ENCODE peak calls at places on chromosomes 16 and 17, in eight cellular contexts. Z is foreskin fibroblast; H is iris pigment epithelial cell; O is activated T-helper 2 cell treated with anti-CD3 and anti-CD28 coated beads, Interferon-gamma antibody, Interleukin-2, Interleukin-4, amounts not matched to agents 10 μg/mL and 5 μg/mL and 100 μg/mL, durations not matched to agents 14 hours and 24 hours and 36 hours; K is breast epithelium; T is effector memory CD4-positive, alpha-beta T cell; B is substantia nigra; I is right atrium auricular region. N is an unnamed sample.

GRCh38 chr17:36691606-36692005 is 90.2 kb downstream of the MRM1 start:
- DNase-seq in Z (no peak), H (no peak), O (no peak), K (no peak), T (no peak), B (no peak), I (no peak), N (no peak)

GRCh38 chr17:39970157-39970692 is 7.4 kb downstream of the GSDMA start:
- DNase-seq in Z (no peak), H (no peak), O (no peak), K (no peak), T (no peak), B (no peak), I (no peak), N (no peak)

GRCh38 chr17:50037321-50038107 is 18.4 kb upstream of the ITGA3 start:
- DNase-seq in Z (peak; percentile 94), H (peak; percentile 86), O (no peak), K (no peak), T (no peak), B (no peak), I (no peak), N (no peak)

GRCh38 chr16:85541619-85542547 is 71.2 kb upstream of the GSE1 start:
- DNase-seq in Z (peak; percentile 81), H (no peak), O (no peak), K (no peak), T (no peak), B (no peak), I (no peak), N (no peak)

GRCh38 chr16:508884-509736 is 18.4 kb upstream of the CAPN15 start:
- DNase-seq in Z (peak; percentile 39), H (peak; percentile 58), O (no peak), K (no peak), T (no peak), B (peak; percentile 45), I (no peak), N (no peak)

GRCh38 chr16:19696312-19696711 is 21.7 kb downstream of the KNOP1 start:
- DNase-seq in Z (peak; percentile 89), H (peak; percentile 95), O (no peak), K (peak; percentile 74), T (peak; percentile 15), B (no peak), I (peak; percentile 93), N (peak; percentile 74)

GRCh38 chr17:66813314-66813713 is 21.6 kb upstream of the CACNG5 start:
- DNase-seq in Z (no peak), H (no peak), O (no peak), K (no peak), T (no peak), B (no peak), I (no peak), N (no peak)

GRCh38 chr17:77353684-77354419 is 213.1 kb downstream of the SEC14L1 start:
- DNase-seq in Z (peak; percentile 34), H (no peak), O (no peak), K (no peak), T (no peak), B (no peak), I (peak; percentile 55), N (no peak)

GRCh38 chr16:85632709-85633437 is 19.8 kb downstream of the GSE1 start:
- DNase-seq in Z (no peak), H (no peak), O (no peak), K (no peak), T (no peak), B (no peak), I (no peak), N (no peak)

GRCh38 chr17:27853121-27853520 is 40.0 kb downstream of the LYRM9 start:
- DNase-seq in Z (no peak), H (no peak), O (no peak), K (no peak), T (no peak), B (no peak), I (no peak), N (no peak)

GRCh38 chr16:82439678-82440293 is 187.0 kb upstream of the CDH13 start:
- DNase-seq in Z (peak; percentile 1), H (peak; percentile 23), O (no peak), K (no peak), T (no peak), B (no peak), I (no peak), N (no peak)

GRCh38 chr17:78357687-78358537 is 2.0 kb downstream of the SOCS3 start:
- DNase-seq in Z (peak; percentile 40), H (no peak), O (no peak), K (no peak), T (no peak), B (no peak), I (no peak), N (no peak)

GRCh38 chr17:37067555-37068111 is 118.9 kb downstream of the AATF start:
- DNase-seq in Z (peak; percentile 90), H (peak; percentile 91), O (no peak), K (peak; percentile 39), T (no peak), B (no peak), I (peak; percentile 60), N (no peak)

GRCh38 chr16:1564325-1564724 is 30.9 kb downstream of the TMEM204 start:
- DNase-seq in Z (peak; percentile 16), H (no peak), O (no peak), K (no peak), T (no peak), B (no peak), I (no peak), N (no peak)

GRCh38 chr17:80891096-80892018 is 100.3 kb upstream of the CHMP6 start:
- DNase-seq in Z (peak; percentile 88), H (peak; percentile 87), O (peak; percentile 80), K (peak; percentile 51), T (peak; percentile 60), B (no peak), I (no peak), N (peak; percentile 88)

GRCh38 chr17:47946929-47947397 is 5.6 kb downstream of the PNPO start:
- DNase-seq in Z (peak; percentile 90), H (peak; percentile 87), O (peak; percentile 62), K (peak; percentile 89), T (peak; percentile 48), B (peak; percentile 20), I (peak; percentile 83), N (peak; percentile 64)

GRCh38 chr16:29943846-29944669 is 17.8 kb upstream of the TMEM219 start:
- DNase-seq in Z (peak; percentile 97), H (peak; percentile 97), O (no peak), K (no peak), T (no peak), B (no peak), I (no peak), N (no peak)

GRCh38 chr17:37841232-37841631 is 83.0 kb upstream of the TBC1D3K start:
- DNase-seq in Z (no peak), H (no peak), O (no peak), K (no peak), T (no peak), B (no peak), I (no peak), N (no peak)

GRCh38 chr17:15289285-15290185 is 24.4 kb upstream of the PMP22 start:
- DNase-seq in Z (peak; percentile 52), H (peak; percentile 93), O (no peak), K (no peak), T (no peak), B (no peak), I (no peak), N (no peak)

GRCh38 chr17:74432484-74433391 is 850 bp downstream of the GPRC5C start:
- DNase-seq in Z (no peak), H (no peak), O (no peak), K (no peak), T (no peak), B (no peak), I (no peak), N (no peak)

GRCh38 chr16:67526149-67526732 is 2.4 kb upstream of the RIPOR1 start:
- DNase-seq in Z (peak; percentile 1), H (peak; percentile 48), O (no peak), K (no peak), T (no peak), B (no peak), I (no peak), N (no peak)

GRCh38 chr17:63249256-63250006 is 196.7 kb downstream of the CYB561 start:
- DNase-seq in Z (peak; percentile 28), H (peak; percentile 33), O (no peak), K (no peak), T (no peak), B (no peak), I (no peak), N (no peak)

GRCh38 chr17:41322264-41322902 is 6.9 kb upstream of the KRTAP17-1 start:
- DNase-seq in Z (peak; percentile 80), H (peak; percentile 77), O (no peak), K (no peak), T (no peak), B (no peak), I (no peak), N (peak; percentile 59)

GRCh38 chr17:57879437-57880085 is 29.7 kb upstream of the MRPS23 start:
- DNase-seq in Z (no peak), H (no peak), O (no peak), K (no peak), T (no peak), B (no peak), I (no peak), N (no peak)

GRCh38 chr16:79007614-79008013 is 592.9 kb downstream of the MAF start:
- DNase-seq in Z (no peak), H (no peak), O (no peak), K (no peak), T (no peak), B (no peak), I (no peak), N (no peak)

GRCh38 chr17:30477758-30478115 is 529 bp downstream of the GOSR1 start:
- DNase-seq in Z (no peak), H (peak; percentile 33), O (no peak), K (no peak), T (peak; percentile 12), B (no peak), I (no peak), N (no peak)

GRCh38 chr16:72850021-72850420 is 197.9 kb downstream of the ZFHX3 start:
- DNase-seq in Z (no peak), H (no peak), O (no peak), K (no peak), T (no peak), B (no peak), I (no peak), N (no peak)

GRCh38 chr17:17512866-17513265 is 16.7 kb upstream of the RASD1 start:
- DNase-seq in Z (no peak), H (no peak), O (no peak), K (no peak), T (no peak), B (no peak), I (no peak), N (no peak)

GRCh38 chr16:3444032-3444388 is 530 bp downstream of the NAA60 start:
- DNase-seq in Z (peak; percentile 84), H (peak; percentile 84), O (no peak), K (no peak), T (peak; percentile 8), B (no peak), I (no peak), N (peak; percentile 35)